ENCODE peak calls at places on chromosome 1, in ten cellular contexts. One of them, this sample, is unnamed.

GRCh38 chr1:97143236-97143882 is 421.8 kb downstream of the PTBP2 start:
- DNase-seq in nephron progenitor cell: no peak
- DNase-seq in cardiac fibroblast: peak
- DNase-seq in NB4: no peak
- DNase-seq in left ventricle myocardium inferior: no peak
- DNase-seq in BE2C: no peak
- DNase-seq in endothelial cell: no peak
- DNase-seq in tibial artery: no peak
- DNase-seq in astrocyte: peak
- DNase-seq in pancreas: no peak
- DNase-seq in this sample: no peak

GRCh38 chr1:18329469-18329868 is 151.3 kb upstream of the KLHDC7A start:
- DNase-seq in nephron progenitor cell: no peak
- DNase-seq in cardiac fibroblast: no peak
- DNase-seq in NB4: no peak
- DNase-seq in left ventricle myocardium inferior: no peak
- DNase-seq in BE2C: no peak
- DNase-seq in endothelial cell: no peak
- DNase-seq in tibial artery: no peak
- DNase-seq in astrocyte: no peak
- DNase-seq in pancreas: no peak
- DNase-seq in this sample: no peak

GRCh38 chr1:219298581-219299148 is 125.0 kb downstream of the LYPLAL1 start:
- DNase-seq in nephron progenitor cell: no peak
- DNase-seq in cardiac fibroblast: peak
- DNase-seq in NB4: no peak
- DNase-seq in left ventricle myocardium inferior: no peak
- DNase-seq in BE2C: no peak
- DNase-seq in endothelial cell: no peak
- DNase-seq in tibial artery: no peak
- DNase-seq in astrocyte: peak
- DNase-seq in pancreas: no peak
- DNase-seq in this sample: peak

GRCh38 chr1:214337536-214337935 is 56.6 kb downstream of the SMYD2 start:
- DNase-seq in nephron progenitor cell: no peak
- DNase-seq in cardiac fibroblast: peak
- DNase-seq in NB4: no peak
- DNase-seq in left ventricle myocardium inferior: no peak
- DNase-seq in BE2C: no peak
- DNase-seq in endothelial cell: no peak
- DNase-seq in tibial artery: no peak
- DNase-seq in astrocyte: peak
- DNase-seq in pancreas: no peak
- DNase-seq in this sample: peak

GRCh38 chr1:40258445-40258769 is 371 bp downstream of the ZMPSTE24 start:
- DNase-seq in nephron progenitor cell: no peak
- DNase-seq in cardiac fibroblast: no peak
- DNase-seq in NB4: no peak
- DNase-seq in left ventricle myocardium inferior: no peak
- DNase-seq in BE2C: no peak
- DNase-seq in endothelial cell: no peak
- DNase-seq in tibial artery: peak
- DNase-seq in astrocyte: peak
- DNase-seq in pancreas: no peak
- DNase-seq in this sample: no peak

GRCh38 chr1:98331232-98331631 is 330.3 kb upstream of the SNX7 start:
- DNase-seq in nephron progenitor cell: no peak
- DNase-seq in cardiac fibroblast: no peak
- DNase-seq in NB4: no peak
- DNase-seq in left ventricle myocardium inferior: no peak
- DNase-seq in BE2C: no peak
- DNase-seq in endothelial cell: no peak
- DNase-seq in tibial artery: no peak
- DNase-seq in astrocyte: peak
- DNase-seq in pancreas: no peak
- DNase-seq in this sample: no peak

GRCh38 chr1:24735619-24736375 is 9.4 kb upstream of the CLIC4 start:
- DNase-seq in nephron progenitor cell: no peak
- DNase-seq in cardiac fibroblast: peak
- DNase-seq in NB4: peak
- DNase-seq in left ventricle myocardium inferior: peak
- DNase-seq in BE2C: peak
- DNase-seq in endothelial cell: no peak
- DNase-seq in tibial artery: no peak
- DNase-seq in astrocyte: peak
- DNase-seq in pancreas: no peak
- DNase-seq in this sample: no peak

GRCh38 chr1:208101661-208102431 is 142.3 kb downstream of the PLXNA2 start:
- DNase-seq in nephron progenitor cell: no peak
- DNase-seq in cardiac fibroblast: peak
- DNase-seq in NB4: no peak
- DNase-seq in left ventricle myocardium inferior: no peak
- DNase-seq in BE2C: peak
- DNase-seq in endothelial cell: no peak
- DNase-seq in tibial artery: no peak
- DNase-seq in astrocyte: peak
- DNase-seq in pancreas: peak
- DNase-seq in this sample: no peak

GRCh38 chr1:236338096-236338495 is 56.0 kb upstream of the EDARADD start:
- DNase-seq in nephron progenitor cell: no peak
- DNase-seq in cardiac fibroblast: no peak
- DNase-seq in NB4: no peak
- DNase-seq in left ventricle myocardium inferior: no peak
- DNase-seq in BE2C: no peak
- DNase-seq in endothelial cell: no peak
- DNase-seq in tibial artery: no peak
- DNase-seq in astrocyte: peak
- DNase-seq in pancreas: no peak
- DNase-seq in this sample: no peak

GRCh38 chr1:32681999-32682398 is 20.6 kb downstream of the SYNC start:
- DNase-seq in nephron progenitor cell: no peak
- DNase-seq in cardiac fibroblast: no peak
- DNase-seq in NB4: no peak
- DNase-seq in left ventricle myocardium inferior: no peak
- DNase-seq in BE2C: no peak
- DNase-seq in endothelial cell: no peak
- DNase-seq in tibial artery: no peak
- DNase-seq in astrocyte: no peak
- DNase-seq in pancreas: no peak
- DNase-seq in this sample: no peak

GRCh38 chr1:205569411-205570172 is 62.2 kb downstream of the ELK4 start:
- DNase-seq in nephron progenitor cell: peak
- DNase-seq in cardiac fibroblast: no peak
- DNase-seq in NB4: no peak
- DNase-seq in left ventricle myocardium inferior: no peak
- DNase-seq in BE2C: no peak
- DNase-seq in endothelial cell: no peak
- DNase-seq in tibial artery: no peak
- DNase-seq in astrocyte: no peak
- DNase-seq in pancreas: no peak
- DNase-seq in this sample: no peak

GRCh38 chr1:201184734-201185453 is 5.7 kb upstream of the IGFN1 start:
- DNase-seq in nephron progenitor cell: peak
- DNase-seq in cardiac fibroblast: peak
- DNase-seq in NB4: peak
- DNase-seq in left ventricle myocardium inferior: no peak
- DNase-seq in BE2C: peak
- DNase-seq in endothelial cell: peak
- DNase-seq in tibial artery: no peak
- DNase-seq in astrocyte: peak
- DNase-seq in pancreas: peak
- DNase-seq in this sample: peak

GRCh38 chr1:39643705-39644104 is 4.3 kb upstream of the HEYL start:
- DNase-seq in nephron progenitor cell: no peak
- DNase-seq in cardiac fibroblast: no peak
- DNase-seq in NB4: no peak
- DNase-seq in left ventricle myocardium inferior: no peak
- DNase-seq in BE2C: no peak
- DNase-seq in endothelial cell: no peak
- DNase-seq in tibial artery: no peak
- DNase-seq in astrocyte: no peak
- DNase-seq in pancreas: no peak
- DNase-seq in this sample: no peak

GRCh38 chr1:85681087-85681486 is 27.1 kb downstream of the ZNHIT6 start:
- DNase-seq in nephron progenitor cell: no peak
- DNase-seq in cardiac fibroblast: peak
- DNase-seq in NB4: no peak
- DNase-seq in left ventricle myocardium inferior: no peak
- DNase-seq in BE2C: no peak
- DNase-seq in endothelial cell: no peak
- DNase-seq in tibial artery: no peak
- DNase-seq in astrocyte: peak
- DNase-seq in pancreas: no peak
- DNase-seq in this sample: peak

GRCh38 chr1:161132410-161133219 is at the start of gene DEDD:
- DNase-seq in nephron progenitor cell: peak
- DNase-seq in cardiac fibroblast: peak
- DNase-seq in NB4: peak
- DNase-seq in left ventricle myocardium inferior: peak
- DNase-seq in BE2C: peak
- DNase-seq in endothelial cell: peak
- DNase-seq in tibial artery: peak
- DNase-seq in astrocyte: peak
- DNase-seq in pancreas: peak
- DNase-seq in this sample: peak
- TF ChIP-seq CTCF in nephron progenitor cell: no peak
- TF ChIP-seq CTCF in cardiac fibroblast: no peak
- TF ChIP-seq CTCF in NB4: no peak
- TF ChIP-seq CTCF in left ventricle myocardium inferior: no peak
- TF ChIP-seq CTCF in BE2C: no peak
- TF ChIP-seq CTCF in endothelial cell: no peak
- TF ChIP-seq CTCF in tibial artery: no peak
- TF ChIP-seq CTCF in astrocyte: no peak
- TF ChIP-seq CTCF in pancreas: no peak
- TF ChIP-seq CTCF in this sample: no peak

GRCh38 chr1:3283849-3284248 is 170.6 kb upstream of the ARHGEF16 start:
- DNase-seq in nephron progenitor cell: peak
- DNase-seq in cardiac fibroblast: peak
- DNase-seq in NB4: peak
- DNase-seq in left ventricle myocardium inferior: peak
- DNase-seq in BE2C: peak
- DNase-seq in endothelial cell: peak
- DNase-seq in tibial artery: no peak
- DNase-seq in astrocyte: no peak
- DNase-seq in pancreas: peak
- DNase-seq in this sample: no peak
- TF ChIP-seq CTCF in nephron progenitor cell: peak
- TF ChIP-seq CTCF in cardiac fibroblast: peak
- TF ChIP-seq CTCF in NB4: peak
- TF ChIP-seq CTCF in left ventricle myocardium inferior: peak
- TF ChIP-seq CTCF in BE2C: peak
- TF ChIP-seq CTCF in endothelial cell: peak
- TF ChIP-seq CTCF in tibial artery: peak
- TF ChIP-seq CTCF in astrocyte: peak
- TF ChIP-seq CTCF in pancreas: peak
- TF ChIP-seq CTCF in this sample: peak

GRCh38 chr1:6040444-6040843 is 5.2 kb upstream of the KCNAB2 start:
- DNase-seq in nephron progenitor cell: no peak
- DNase-seq in cardiac fibroblast: no peak
- DNase-seq in NB4: no peak
- DNase-seq in left ventricle myocardium inferior: no peak
- DNase-seq in BE2C: no peak
- DNase-seq in endothelial cell: no peak
- DNase-seq in tibial artery: no peak
- DNase-seq in astrocyte: no peak
- DNase-seq in pancreas: no peak
- DNase-seq in this sample: no peak

GRCh38 chr1:6039031-6039430 is 6.7 kb upstream of the KCNAB2 start:
- DNase-seq in nephron progenitor cell: no peak
- DNase-seq in cardiac fibroblast: no peak
- DNase-seq in NB4: no peak
- DNase-seq in left ventricle myocardium inferior: no peak
- DNase-seq in BE2C: no peak
- DNase-seq in endothelial cell: no peak
- DNase-seq in tibial artery: no peak
- DNase-seq in astrocyte: no peak
- DNase-seq in pancreas: no peak
- DNase-seq in this sample: no peak

GRCh38 chr1:6043561-6043960 is 2.1 kb upstream of the KCNAB2 start:
- DNase-seq in nephron progenitor cell: no peak
- DNase-seq in cardiac fibroblast: no peak
- DNase-seq in NB4: no peak
- DNase-seq in left ventricle myocardium inferior: no peak
- DNase-seq in BE2C: no peak
- DNase-seq in endothelial cell: no peak
- DNase-seq in tibial artery: no peak
- DNase-seq in astrocyte: no peak
- DNase-seq in pancreas: no peak
- DNase-seq in this sample: no peak

GRCh38 chr1:6040859-6041415 is 4.8 kb upstream of the KCNAB2 start:
- DNase-seq in nephron progenitor cell: no peak
- DNase-seq in cardiac fibroblast: no peak
- DNase-seq in NB4: no peak
- DNase-seq in left ventricle myocardium inferior: no peak
- DNase-seq in BE2C: peak
- DNase-seq in endothelial cell: no peak
- DNase-seq in tibial artery: no peak
- DNase-seq in astrocyte: no peak
- DNase-seq in pancreas: no peak
- DNase-seq in this sample: no peak

DNA sequence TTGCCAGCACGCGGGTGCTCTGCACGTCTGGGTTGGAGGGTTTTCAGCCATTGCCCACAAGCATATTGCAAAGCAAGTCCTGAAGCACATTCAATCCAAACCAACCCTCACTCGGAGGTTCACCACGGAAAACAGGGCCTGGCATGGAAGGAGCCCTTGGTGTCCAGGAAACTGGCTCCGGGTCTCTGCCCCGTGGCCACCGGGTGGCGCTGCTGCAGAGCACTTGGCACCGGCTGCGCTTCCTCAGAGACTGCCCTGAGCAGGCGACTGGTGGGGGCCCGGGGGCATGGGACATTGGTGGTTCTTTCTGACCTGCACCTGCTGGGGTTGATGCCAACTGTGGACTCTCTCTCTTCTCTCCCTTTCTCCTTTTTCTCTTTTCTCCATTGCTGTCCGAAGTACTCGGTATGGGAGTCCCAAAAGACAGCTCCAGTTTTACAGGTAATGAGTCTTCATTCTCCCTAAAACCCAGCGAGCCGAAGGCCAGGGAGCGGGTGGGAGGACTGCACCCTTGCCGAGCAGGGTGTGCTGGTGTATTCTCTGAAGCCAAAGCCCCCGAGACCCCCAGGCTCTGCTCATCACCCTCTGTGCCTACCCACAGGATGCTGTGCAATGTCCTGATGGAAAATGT is 4.1 kb upstream of the KCNAB2 start:
- DNase-seq in nephron progenitor cell: peak
- DNase-seq in cardiac fibroblast: peak
- DNase-seq in NB4: peak
- DNase-seq in left ventricle myocardium inferior: no peak
- DNase-seq in BE2C: peak
- DNase-seq in endothelial cell: peak
- DNase-seq in tibial artery: no peak
- DNase-seq in astrocyte: no peak
- DNase-seq in pancreas: no peak
- DNase-seq in this sample: no peak
- TF ChIP-seq CTCF in nephron progenitor cell: peak
- TF ChIP-seq CTCF in cardiac fibroblast: peak
- TF ChIP-seq CTCF in NB4: peak
- TF ChIP-seq CTCF in left ventricle myocardium inferior: peak
- TF ChIP-seq CTCF in BE2C: peak
- TF ChIP-seq CTCF in endothelial cell: peak
- TF ChIP-seq CTCF in tibial artery: no peak
- TF ChIP-seq CTCF in astrocyte: peak
- TF ChIP-seq CTCF in pancreas: no peak
- TF ChIP-seq CTCF in this sample: peak

GRCh38 chr1:151510614-151510956 is 602 bp upstream of the CGN start:
- DNase-seq in nephron progenitor cell: no peak
- DNase-seq in cardiac fibroblast: no peak
- DNase-seq in NB4: no peak
- DNase-seq in left ventricle myocardium inferior: no peak
- DNase-seq in BE2C: no peak
- DNase-seq in endothelial cell: no peak
- DNase-seq in tibial artery: no peak
- DNase-seq in astrocyte: no peak
- DNase-seq in pancreas: no peak
- DNase-seq in this sample: no peak
- TF ChIP-seq CTCF in nephron progenitor cell: no peak
- TF ChIP-seq CTCF in cardiac fibroblast: no peak
- TF ChIP-seq CTCF in NB4: no peak
- TF ChIP-seq CTCF in left ventricle myocardium inferior: no peak
- TF ChIP-seq CTCF in BE2C: no peak
- TF ChIP-seq CTCF in endothelial cell: no peak
- TF ChIP-seq CTCF in tibial artery: no peak
- TF ChIP-seq CTCF in astrocyte: no peak
- TF ChIP-seq CTCF in pancreas: no peak
- TF ChIP-seq CTCF in this sample: no peak

This sample was measured in AG09319.